ENCODE peak calls at places on chromosomes 3 and 15, in four cellular contexts. S, U, F and V are unnamed samples.

GRCh38 chr3:13559751-13560540 is 11.0 kb downstream of the FBLN2 start:
- DNase-seq in S (no peak), U (no peak), F (no peak), V (no peak)

GRCh38 chr3:176767385-176767784 is 429.9 kb downstream of the TBL1XR1 start:
- DNase-seq in S (no peak), U (no peak), F (peak; percentile 69), V (peak; percentile 97)

GRCh38 chr3:12959838-12960378 is 113.3 kb downstream of the IQSEC1 start:
- DNase-seq in S (peak; percentile 48), U (no peak), F (no peak), V (no peak)

GRCh38 chr3:101867521-101867920 is 18.2 kb downstream of the NFKBIZ start:
- DNase-seq in S (no peak), U (no peak), F (peak; percentile 24), V (no peak)

GRCh38 chr15:23565395-23566069 is at the start of gene MKRN3:
- DNase-seq in S (no peak), U (peak; percentile 3), F (no peak), V (peak; percentile 78)

GRCh38 chr3:186986406-186986805 is 56.1 kb downstream of the ST6GAL1 start:
- DNase-seq in S (no peak), U (no peak), F (no peak), V (no peak)

GRCh38 chr3:196954832-196955231 is 12.5 kb upstream of the NCBP2 start:
- DNase-seq in S (no peak), U (no peak), F (no peak), V (no peak)

GRCh38 chr15:41465822-41466421 is 27.8 kb upstream of the ITPKA start:
- DNase-seq in S (peak; percentile 57), U (peak; percentile 38), F (peak; percentile 70), V (peak; percentile 46)

GRCh38 chr3:194275721-194276120 is 75.4 kb downstream of the CPN2 start:
- DNase-seq in S (no peak), U (no peak), F (peak; percentile 40), V (no peak)

GRCh38 chr15:20348900-20349773 is 192.5 kb downstream of the GOLGA6L6 start:
- DNase-seq in S (no peak), U (no peak), F (no peak), V (no peak)

GRCh38 chr15:55588070-55588817 is at the start of gene PYGO1:
- DNase-seq in S (peak; percentile 80), U (no peak), F (peak; percentile 77), V (peak; percentile 32)

GRCh38 chr3:107681385-107681784 is 158.6 kb downstream of the BBX start:
- DNase-seq in S (no peak), U (no peak), F (no peak), V (no peak)

GRCh38 chr3:133093366-133093765 is 55.2 kb downstream of the TMEM108 start:
- DNase-seq in S (no peak), U (no peak), F (no peak), V (no peak)

GRCh38 chr3:13537926-13538325 is 11.0 kb upstream of the FBLN2 start:
- DNase-seq in S (no peak), U (no peak), F (peak; percentile 85), V (peak; percentile 80)

GRCh38 chr15:63487076-63487757 is 17.2 kb upstream of the USP3 start:
- DNase-seq in S (peak; percentile 93), U (peak; percentile 91), F (peak; percentile 72), V (no peak)

GRCh38 chr15:35243758-35244157 is 158.7 kb upstream of the NANOGP8 start:
- DNase-seq in S (no peak), U (no peak), F (no peak), V (no peak)

GRCh38 chr15:75360856-75361255 is 7.6 kb downstream of the MAN2C1 start:
- DNase-seq in S (no peak), U (no peak), F (no peak), V (no peak)

GRCh38 chr15:70796516-70797310 is 33.4 kb upstream of the UACA start:
- DNase-seq in S (no peak), U (no peak), F (no peak), V (no peak)

GRCh38 chr3:128240232-128240631 is 87.0 kb downstream of the EEFSEC start:
- DNase-seq in S (no peak), U (no peak), F (no peak), V (no peak)

GRCh38 chr3:126539558-126540250 is 15.7 kb downstream of the CHST13 start:
- DNase-seq in S (no peak), U (no peak), F (no peak), V (no peak)

GRCh38 chr3:21390856-21391255 is 360.2 kb downstream of the ZNF385D start:
- DNase-seq in S (peak; percentile 3), U (no peak), F (no peak), V (peak; percentile 49)

GRCh38 chr15:87219650-87220615 is 1036.6 kb downstream of the NTRK3 start:
- DNase-seq in S (no peak), U (no peak), F (peak; percentile 70), V (no peak)

GRCh38 chr15:88894348-88894818 is 961 bp downstream of the HAPLN3 start:
- DNase-seq in S (peak; percentile 96), U (peak; percentile 84), F (peak; percentile 26), V (no peak)

GRCh38 chr3:66763294-66763693 is 234.8 kb upstream of the KBTBD8 start:
- DNase-seq in S (no peak), U (no peak), F (peak; percentile 18), V (peak; percentile 6)

GRCh38 chr15:79916424-79916823 is 19.6 kb upstream of the MTHFS start:
- DNase-seq in S (no peak), U (no peak), F (no peak), V (no peak)

GRCh38 chr15:93072440-93073394 is 16.3 kb downstream of the RGMA start:
- DNase-seq in S (peak; percentile 90), U (no peak), F (peak; percentile 46), V (peak; percentile 35)

GRCh38 chr15:64904189-64904588 is 7.5 kb upstream of the ANKDD1A start:
- DNase-seq in S (no peak), U (no peak), F (no peak), V (no peak)

GRCh38 chr3:16906679-16907078 is 21.9 kb downstream of the PLCL2 start:
- DNase-seq in S (no peak), U (no peak), F (peak; percentile 63), V (no peak)

GRCh38 chr3:124142389-124142970 is 150.6 kb upstream of the ROPN1 start:
- DNase-seq in S (no peak), U (no peak), F (no peak), V (no peak)

GRCh38 chr3:72318504-72319201 is 529.6 kb downstream of the SHQ1 start:
- DNase-seq in S (no peak), U (no peak), F (peak; percentile 41), V (no peak)